ENCODE peak calls at places on chromosome 12, in four cellular contexts. X, H, B and Y are unnamed samples.

GRCh38 chr12:22971771-22972191 is 346.8 kb downstream of the ETNK1 start:
- DNase-seq in H (no peak), X (no peak), B (no peak), Y (no peak)

GRCh38 chr12:81330480-81330879 is 252.6 kb downstream of the ACSS3 start:
- DNase-seq in H (no peak), X (no peak), B (no peak), Y (no peak)

GRCh38 chr12:118042091-118042490 is 18.9 kb downstream of the WSB2 start:
- DNase-seq in B (no peak), X (no peak), H (no peak), Y (no peak)

GRCh38 chr12:10354071-10354470 is 35.8 kb downstream of the KLRK1 start:
- DNase-seq in B (no peak), X (no peak), H (no peak), Y (no peak)

GRCh38 chr12:19710811-19711793 is 271.8 kb downstream of the AEBP2 start:
- DNase-seq in B (no peak), X (no peak), H (peak), Y (no peak)

GRCh38 chr12:117045998-117046374 is 53.2 kb downstream of the TESC start:
- DNase-seq in X (no peak), B (no peak), H (no peak), Y (no peak)

GRCh38 chr12:24561882-24562760 is 386.8 kb downstream of the BCAT1 start:
- DNase-seq in B (peak), X (peak), H (peak), Y (no peak)

GRCh38 chr12:64824500-64825142 is at the start of gene TBC1D30:
- DNase-seq in H (peak), X (peak), B (peak), Y (no peak)

GRCh38 chr12:56258068-56258819 is at the start of gene ANKRD52:
- DNase-seq in X (peak), H (peak), B (peak), Y (no peak)

GRCh38 chr12:106764738-106765137 is 9.7 kb upstream of the RIC8B start:
- DNase-seq in X (peak), H (no peak), B (no peak), Y (no peak)

GRCh38 chr12:16610743-16611142 is 4.8 kb upstream of the LMO3 start:
- DNase-seq in B (no peak), H (no peak), X (no peak), Y (no peak)

GRCh38 chr12:53101931-53102781 is 1.1 kb upstream of the SOAT2 start:
- DNase-seq in B (no peak), X (no peak), H (no peak), Y (no peak)

GRCh38 chr12:95731519-95731958 is 59.0 kb downstream of the NTN4 start:
- DNase-seq in X (no peak), H (no peak), B (no peak), Y (no peak)

GRCh38 chr12:131091413-131091975 is 137.8 kb downstream of the ADGRD1 start:
- DNase-seq in H (no peak), X (no peak), B (peak), Y (no peak)

GRCh38 chr12:27805238-27805637 is 25.2 kb upstream of the MANSC4 start:
- DNase-seq in H (no peak), B (no peak), X (no peak), Y (no peak)

GRCh38 chr12:28237423-28237822 is 47.2 kb downstream of the CCDC91 start:
- DNase-seq in X (no peak), H (no peak), B (no peak), Y (no peak)

GRCh38 chr12:56020437-56021189 is at the start of gene IKZF4:
- DNase-seq in X (peak), H (no peak), B (peak), Y (no peak)

GRCh38 chr12:68805592-68806120 is 2.3 kb upstream of the MDM2 start:
- DNase-seq in X (no peak), H (peak), B (no peak), Y (no peak)

GRCh38 chr12:96195845-96196451 is 1.8 kb downstream of the ELK3 start:
- DNase-seq in H (peak), X (no peak), B (no peak), Y (no peak)

GRCh38 chr12:47777151-47777550 is 4.1 kb downstream of the SLC48A1 start:
- DNase-seq in H (no peak), X (peak), B (no peak), Y (no peak)

GRCh38 chr12:110403146-110403974 is at the start of gene ANAPC7:
- DNase-seq in B (peak), X (peak), H (peak), Y (no peak)

GRCh38 chr12:47414511-47414910 is 291.3 kb downstream of the RPAP3 start:
- DNase-seq in X (no peak), H (no peak), B (no peak), Y (no peak)

GRCh38 chr12:112870267-112870980 is 36.3 kb upstream of the OAS1 start:
- DNase-seq in H (no peak), X (no peak), B (no peak), Y (no peak)

GRCh38 chr12:25972783-25973182 is 14.3 kb downstream of the RASSF8 start:
- DNase-seq in H (peak), B (no peak), X (no peak), Y (no peak)

GRCh38 chr12:7797698-7798398 is 8.6 kb downstream of the NANOG start:
- DNase-seq in X (no peak), H (peak), B (no peak), Y (no peak)

GRCh38 chr12:1922075-1922709 is 3.7 kb upstream of the CACNA2D4 start:
- DNase-seq in H (no peak), B (no peak), X (no peak), Y (no peak)

GRCh38 chr12:110079477-110080400 is 31.4 kb upstream of the C12orf76 start:
- DNase-seq in X (no peak), H (no peak), B (peak), Y (no peak)

GRCh38 chr12:77814361-77814760 is 16.3 kb upstream of the NAV3 start:
- DNase-seq in B (no peak), X (no peak), H (no peak), Y (no peak)

GRCh38 chr12:52221912-52222457 is 11.1 kb upstream of the KRT7 start:
- DNase-seq in H (no peak), B (no peak), X (no peak), Y (no peak)